ENCODE peak calls at places on chromosomes 12 and 14, in five cellular contexts. C, U, G, Y and D are unnamed samples.
A peak's percentile ranks its signal among the peaks of the same experiment; 100 is the strongest.

GRCh38 chr12:26297386-26298070 is 102.2 kb downstream of the SSPN start:
- DNase-seq in G (no peak), C (no peak), Y (no peak), U (no peak), D (no peak)

GRCh38 chr14:86038401-86038985 is 508.5 kb downstream of the FLRT2 start:
- DNase-seq in C (peak; percentile 41), G (peak; percentile 18), Y (no peak), U (peak; percentile 60), D (no peak)

GRCh38 chr14:54818201-54819133 is 84.2 kb downstream of the GCH1 start:
- DNase-seq in Y (no peak), G (peak; percentile 25), U (no peak), C (peak; percentile 60), D (peak; percentile 39)

GRCh38 chr14:22660654-22661053 is 16.5 kb upstream of the OR6J1 start:
- DNase-seq in U (no peak), C (no peak), Y (no peak), G (no peak), D (no peak)

GRCh38 chr14:46306267-46306666 is 345.3 kb downstream of the RPL10L start:
- DNase-seq in Y (no peak), G (no peak), C (no peak), U (no peak), D (no peak)

GRCh38 chr12:89117448-89118034 is 234.8 kb downstream of the DUSP6 start:
- DNase-seq in Y (no peak), G (peak; percentile 79), U (no peak), C (peak; percentile 76), D (no peak)

GRCh38 chr12:46959484-46959883 is 119.9 kb upstream of the PCED1B start:
- DNase-seq in C (peak; percentile 95), Y (no peak), G (peak; percentile 75), U (no peak), D (peak; percentile 74)

GRCh38 chr12:109721276-109721675 is 7.7 kb downstream of the FAM222A start:
- DNase-seq in C (no peak), Y (no peak), G (no peak), U (no peak), D (no peak)

GRCh38 chr14:97283450-97284230 is 486.5 kb downstream of the VRK1 start:
- DNase-seq in G (no peak), C (no peak), U (no peak), Y (no peak), D (no peak)

GRCh38 chr14:83101855-83102254 is 1568.2 kb upstream of the SEL1L start:
- DNase-seq in Y (no peak), G (no peak), C (no peak), U (no peak), D (no peak)

GRCh38 chr14:60331201-60332045 is 82.4 kb downstream of the PPM1A start:
- DNase-seq in U (peak; percentile 89), Y (peak; percentile 31), G (peak; percentile 61), C (peak; percentile 70), D (no peak)

GRCh38 chr12:104825408-104825807 is 132.7 kb downstream of the SLC41A2 start:
- DNase-seq in C (peak; percentile 12), Y (no peak), U (no peak), G (no peak), D (no peak)

GRCh38 chr14:89284368-89285058 is 132.5 kb downstream of the FOXN3 start:
- DNase-seq in Y (no peak), G (no peak), C (peak; percentile 79), U (no peak), D (no peak)

GRCh38 chr12:45568808-45569207 is 160.7 kb upstream of the ARID2 start:
- DNase-seq in Y (no peak), C (no peak), U (no peak), G (no peak), D (no peak)

GRCh38 chr12:2750185-2750584 is 44.6 kb upstream of the FKBP4 start:
- DNase-seq in G (no peak), C (no peak), Y (no peak), U (no peak), D (no peak)

GRCh38 chr14:38616959-38617358 is 361.1 kb upstream of the CLEC14A start:
- DNase-seq in U (no peak), G (no peak), Y (no peak), C (no peak), D (no peak)

GRCh38 chr12:93387780-93388179 is 10.1 kb downstream of the NUDT4 start:
- DNase-seq in C (peak; percentile 65), G (no peak), U (no peak), Y (no peak), D (no peak)

GRCh38 chr12:119938049-119938667 is 50.9 kb upstream of the BICDL1 start:
- DNase-seq in G (peak; percentile 71), C (peak; percentile 58), U (peak; percentile 78), Y (peak; percentile 9), D (no peak)

GRCh38 chr12:42103155-42103554 is 41.5 kb downstream of the GXYLT1 start:
- DNase-seq in C (no peak), U (no peak), Y (no peak), G (no peak), D (no peak)

GRCh38 chr12:99985129-99985570 is 414 bp upstream of the ANKS1B start:
- DNase-seq in C (no peak), Y (no peak), G (peak; percentile 7), U (no peak), D (no peak)

GRCh38 chr12:131368073-131369071 is 342.5 kb upstream of the SFSWAP start:
- DNase-seq in G (no peak), U (no peak), C (no peak), Y (no peak), D (no peak)

GRCh38 chr12:54160050-54160449 is 28.7 kb downstream of the SMUG1 start:
- DNase-seq in Y (no peak), G (no peak), C (no peak), U (no peak), D (no peak)

GRCh38 chr12:95857799-95858198 is 953 bp upstream of the SNRPF start:
- DNase-seq in Y (no peak), C (no peak), U (no peak), G (no peak), D (no peak)

GRCh38 chr12:93502802-93503623 is 35.7 kb downstream of the MRPL42 start:
- DNase-seq in Y (peak; percentile 12), U (peak; percentile 51), C (peak; percentile 42), G (peak; percentile 29), D (no peak)

GRCh38 chr12:45227668-45228067 is 11.8 kb downstream of the ANO6 start:
- DNase-seq in Y (no peak), G (no peak), U (no peak), C (no peak), D (no peak)

GRCh38 chr12:68378859-68379628 is 46.9 kb upstream of the MDM1 start:
- DNase-seq in G (no peak), C (no peak), U (no peak), Y (no peak), D (no peak)

GRCh38 chr12:94983321-94983720 is 20.2 kb downstream of the NDUFA12 start:
- DNase-seq in G (no peak), Y (no peak), C (no peak), U (no peak), D (no peak)

GRCh38 chr12:15693233-15693911 is 95.8 kb downstream of the EPS8 start:
- DNase-seq in C (peak; percentile 19), G (peak; percentile 72), U (no peak), Y (no peak), D (no peak)

GRCh38 chr12:122955151-122955550 is 11.1 kb downstream of the ABCB9 start:
- DNase-seq in G (no peak), U (no peak), C (no peak), Y (no peak), D (no peak)

GRCh38 chr14:43022094-43022800 is 1415.6 kb downstream of the LRFN5 start:
- DNase-seq in Y (no peak), G (no peak), C (no peak), U (no peak), D (no peak)

GRCh38 chr12:104964167-104964566 is 6.1 kb upstream of the SLC41A2 start:
- DNase-seq in U (no peak), G (no peak), C (peak; percentile 46), Y (no peak), D (no peak)

GRCh38 chr12:5395443-5396401 is 36.2 kb upstream of the NTF3 start:
- DNase-seq in G (no peak), U (peak; percentile 58), Y (no peak), C (no peak), D (no peak)

GRCh38 chr12:60266381-60266852 is 670.6 kb downstream of the SLC16A7 start:
- DNase-seq in G (peak; percentile 61), C (peak; percentile 49), U (no peak), Y (no peak), D (peak; percentile 15)

GRCh38 chr14:24435192-24435810 is 5.5 kb downstream of the KHNYN start:
- DNase-seq in U (no peak), G (no peak), Y (no peak), C (no peak), D (no peak)

GRCh38 chr12:19436931-19437330 is 2.4 kb upstream of the AEBP2 start:
- DNase-seq in U (no peak), G (no peak), C (no peak), Y (no peak), D (no peak)

GRCh38 chr14:105294142-105294597 is 6.6 kb downstream of the BRF1 start:
- DNase-seq in U (no peak), C (peak; percentile 51), G (no peak), Y (peak; percentile 60), D (no peak)

GRCh38 chr14:23562822-23563472 is 4.6 kb downstream of the AP1G2 start:
- DNase-seq in U (peak; percentile 83), Y (peak; percentile 24), C (peak; percentile 46), G (peak; percentile 47), D (no peak)

GRCh38 chr14:79270361-79270760 is 940.9 kb downstream of the DIO2 start:
- DNase-seq in G (no peak), U (no peak), Y (no peak), C (no peak), D (no peak)

GRCh38 chr12:45637706-45638105 is 91.8 kb upstream of the ARID2 start:
- DNase-seq in U (no peak), G (no peak), C (peak; percentile 13), Y (no peak), D (no peak)